ENCODE peak calls at places on chromosomes 6 and 20, in five cellular contexts. M is posterior cingulate gyrus; E is non-pigmented ciliary epithelial cell; K is H9; C is stimulated activated CD4-positive, alpha-beta T cell treated with anti-CD3 and anti-CD28 coated beads, Interleukin-12 subunit alpha, Interleukin-12 subunit beta, amount 100 ng/mL, for 4 hours. S is an unnamed sample.

GRCh38 chr6:170376386-170377084 is 70.0 kb downstream of the FAM120B start:
- DNase-seq in M (no peak), E (no peak), K (no peak), C (no peak), S (no peak)

GRCh38 chr6:145271601-145272000 is 463.7 kb downstream of the EPM2A start:
- DNase-seq in M (no peak), E (no peak), K (no peak), C (no peak), S (no peak)

GRCh38 chr6:117266267-117266797 is 974 bp downstream of the VGLL2 start:
- DNase-seq in M (no peak), E (no peak), K (no peak), C (no peak), S (peak)

GRCh38 chr6:157274471-157275226 is 48.7 kb downstream of the TMEM242 start:
- DNase-seq in M (peak), E (no peak), K (peak), C (peak), S (peak)

GRCh38 chr6:44257007-44257752 is at the start of gene SLC35B2:
- DNase-seq in M (peak), E (no peak), K (peak), C (peak), S (peak)

GRCh38 chr6:36309900-36310299 is 26.8 kb downstream of the BNIP5 start:
- DNase-seq in M (no peak), E (no peak), K (no peak), C (no peak), S (no peak)

GRCh38 chr20:24909086-24909780 is 39.8 kb upstream of the CST7 start:
- DNase-seq in M (no peak), E (no peak), K (no peak), C (no peak), S (no peak)

GRCh38 chr20:38195041-38195504 is 30.0 kb upstream of the TGM2 start:
- DNase-seq in M (peak), E (no peak), K (no peak), C (no peak), S (no peak)

GRCh38 chr6:42512498-42513042 is 51.3 kb upstream of the UBR2 start:
- DNase-seq in M (no peak), E (no peak), K (no peak), C (no peak), S (no peak)

GRCh38 chr6:129766959-129767728 is 57.2 kb upstream of the ARHGAP18 start:
- DNase-seq in M (peak), E (no peak), K (peak), C (peak), S (peak)

GRCh38 chr20:41996951-41997350 is 378.8 kb upstream of the CHD6 start:
- DNase-seq in M (no peak), E (no peak), K (no peak), C (no peak), S (no peak)

GRCh38 chr6:33958208-33958862 is 154.5 kb upstream of the MLN start:
- DNase-seq in M (peak), E (no peak), K (peak), C (no peak), S (peak)

GRCh38 chr6:143166247-143166695 is 105.6 kb downstream of the AIG1 start:
- DNase-seq in M (no peak), E (no peak), K (no peak), C (no peak), S (no peak)

GRCh38 chr20:574297-574942 is 30.8 kb upstream of the CSNK2A1 start:
- DNase-seq in M (no peak), E (no peak), K (peak), C (no peak), S (peak)

GRCh38 chr6:27145731-27146455 is 101.6 kb upstream of the PRSS16 start:
- DNase-seq in M (no peak), E (no peak), K (peak), C (peak), S (peak)

GRCh38 chr6:147448212-147448611 is 60.3 kb upstream of the SAMD5 start:
- DNase-seq in M (no peak), E (no peak), K (peak), C (no peak), S (peak)

GRCh38 chr6:34358389-34358906 is 34.0 kb downstream of the NUDT3 start:
- DNase-seq in M (no peak), E (no peak), K (no peak), C (no peak), S (no peak)

GRCh38 chr6:12336121-12336971 is 46.2 kb downstream of the EDN1 start:
- DNase-seq in M (no peak), E (no peak), K (no peak), C (no peak), S (peak)

GRCh38 chr6:51007237-51007636 is 188.6 kb downstream of the TFAP2B start:
- DNase-seq in M (no peak), E (no peak), K (no peak), C (no peak), S (no peak)

GRCh38 chr20:38840053-38840893 is 34.8 kb downstream of the PPP1R16B start:
- DNase-seq in M (peak), E (no peak), K (no peak), C (peak), S (no peak)

GRCh38 chr6:45479834-45480696 is 102.3 kb upstream of the SUPT3H start:
- DNase-seq in M (no peak), E (peak), K (no peak), C (no peak), S (peak)

GRCh38 chr20:49672109-49672681 is 41.5 kb downstream of the B4GALT5 start:
- DNase-seq in M (no peak), E (no peak), K (no peak), C (no peak), S (no peak)

GRCh38 chr20:59661621-59662020 is 57.3 kb downstream of the PHACTR3 start:
- DNase-seq in M (no peak), E (no peak), K (no peak), C (no peak), S (no peak)

GRCh38 chr20:62367136-62367482 is at the start of gene LAMA5:
- DNase-seq in M (no peak), E (no peak), K (peak), C (no peak), S (peak)

GRCh38 chr20:15241696-15242095 is 904.3 kb upstream of the FLRT3 start:
- DNase-seq in M (no peak), E (peak), K (no peak), C (no peak), S (no peak)

GRCh38 chr6:132122871-132123270 is 171.7 kb upstream of the CCN2 start:
- DNase-seq in M (no peak), E (peak), K (no peak), C (no peak), S (no peak)

S was measured in neural progenitor cell.